ENCODE peak calls at places on chromosome 16, in five cellular contexts. H is hepatocyte, M is left ventricle myocardium inferior, I is tibial artery, B is psoas muscle. S is an unnamed sample.

GRCh38 chr16:19879241-19879792 is 5.3 kb downstream of the GPRC5B start:
- DNase-seq in H (peak; percentile 82), M (peak; percentile 29), I (no peak), B (peak; percentile 67), S (peak; percentile 55)

GRCh38 chr16:68935008-68935407 is 91.7 kb downstream of the TANGO6 start:
- DNase-seq in H (no peak), M (no peak), I (no peak), B (no peak), S (no peak)

GRCh38 chr16:14309906-14310305 is 238.8 kb downstream of the MRTFB start:
- DNase-seq in H (no peak), M (no peak), I (no peak), B (peak; percentile 60), S (no peak)

GRCh38 chr16:65229191-65229662 is 107.4 kb upstream of the CDH11 start:
- DNase-seq in H (peak; percentile 15), M (no peak), I (no peak), B (no peak), S (no peak)

GRCh38 chr16:19926449-19927390 is 42.1 kb upstream of the GPRC5B start:
- DNase-seq in H (peak; percentile 53), M (no peak), I (no peak), B (no peak), S (peak; percentile 42)

GRCh38 chr16:2792945-2793344 is 5.3 kb upstream of the PRSS41 start:
- DNase-seq in H (no peak), M (no peak), I (no peak), B (no peak), S (no peak)

GRCh38 chr16:48276102-48276501 is 28.8 kb upstream of the ABCC11 start:
- DNase-seq in H (peak; percentile 58), M (no peak), I (no peak), B (no peak), S (peak; percentile 91)

GRCh38 chr16:54936086-54936978 is 5.7 kb downstream of the IRX5 start:
- DNase-seq in H (peak; percentile 56), M (no peak), I (no peak), B (peak; percentile 67), S (no peak)

GRCh38 chr16:70778901-70779309 is 22.1 kb downstream of the VAC14 start:
- DNase-seq in H (peak; percentile 88), M (peak; percentile 49), I (peak; percentile 87), B (peak; percentile 82), S (no peak)

GRCh38 chr16:27383511-27384243 is 18.3 kb upstream of the IL21R start:
- DNase-seq in H (no peak), M (peak; percentile 46), I (peak; percentile 72), B (peak; percentile 68), S (no peak)

GRCh38 chr16:30786115-30786935 is 680 bp downstream of the ZNF629 start:
- DNase-seq in H (peak; percentile 88), M (no peak), I (no peak), B (no peak), S (no peak)

GRCh38 chr16:3317315-3317999 is 12.2 kb downstream of the ZNF75A start:
- DNase-seq in H (no peak), M (no peak), I (no peak), B (no peak), S (no peak)

GRCh38 chr16:4375717-4376116 is 4.1 kb downstream of the VASN start:
- DNase-seq in H (no peak), M (no peak), I (peak; percentile 89), B (peak; percentile 48), S (no peak)
- H3K4me3 ChIP-seq in H (no peak overlapping the region), M (peak overlapping the region; percentile 75), I (peak overlapping the region; percentile 61), B (peak overlapping the region; percentile 42), S (no peak overlapping the region)

GRCh38 chr16:85026696-85027095 is 899 bp upstream of the KIAA0513 start:
- DNase-seq in H (no peak), M (no peak), I (no peak), B (no peak), S (no peak)

GRCh38 chr16:85027968-85028637 is 508 bp downstream of the KIAA0513 start:
- DNase-seq in H (no peak), M (no peak), I (no peak), B (no peak), S (no peak)

GRCh38 chr16:85025781-85026653 is 1.6 kb upstream of the KIAA0513 start:
- DNase-seq in H (no peak), M (no peak), I (no peak), B (no peak), S (no peak)

GRCh38 chr16:85028638-85029412 is 1.2 kb downstream of the KIAA0513 start:
- DNase-seq in H (peak; percentile 74), M (no peak), I (peak; percentile 86), B (peak; percentile 71), S (no peak)

GRCh38 chr16:85027349-85027967 is at the start of gene KIAA0513:
- DNase-seq in H (peak; percentile 99), M (peak; percentile 93), I (peak; percentile 95), B (peak; percentile 97), S (peak; percentile 56)
- TF ChIP-seq CTCF in H (peak; percentile 8), M (peak; percentile 29), I (peak; percentile 21), B (peak; percentile 11), S (peak; percentile 42)

GRCh38 chr16:81004646-81005353 is 1.9 kb downstream of the CMC2 start:
- DNase-seq in H (peak; percentile 83), M (no peak), I (no peak), B (no peak), S (no peak)

GRCh38 chr16:81006472-81007311 is at the start of the genes CENPN and CMC2:
- DNase-seq in H (peak; percentile 99), M (peak; percentile 99), I (peak; percentile 100), B (peak; percentile 99), S (peak; percentile 96)

GRCh38 chr16:81003610-81004460 is 2.9 kb downstream of the CMC2 start:
- DNase-seq in H (no peak), M (no peak), I (no peak), B (peak; percentile 70), S (no peak)

GRCh38 chr16:81005644-81006471 is 827 bp downstream of the CMC2 start:
- DNase-seq in H (peak; percentile 10), M (no peak), I (no peak), B (no peak), S (no peak)

DNA sequence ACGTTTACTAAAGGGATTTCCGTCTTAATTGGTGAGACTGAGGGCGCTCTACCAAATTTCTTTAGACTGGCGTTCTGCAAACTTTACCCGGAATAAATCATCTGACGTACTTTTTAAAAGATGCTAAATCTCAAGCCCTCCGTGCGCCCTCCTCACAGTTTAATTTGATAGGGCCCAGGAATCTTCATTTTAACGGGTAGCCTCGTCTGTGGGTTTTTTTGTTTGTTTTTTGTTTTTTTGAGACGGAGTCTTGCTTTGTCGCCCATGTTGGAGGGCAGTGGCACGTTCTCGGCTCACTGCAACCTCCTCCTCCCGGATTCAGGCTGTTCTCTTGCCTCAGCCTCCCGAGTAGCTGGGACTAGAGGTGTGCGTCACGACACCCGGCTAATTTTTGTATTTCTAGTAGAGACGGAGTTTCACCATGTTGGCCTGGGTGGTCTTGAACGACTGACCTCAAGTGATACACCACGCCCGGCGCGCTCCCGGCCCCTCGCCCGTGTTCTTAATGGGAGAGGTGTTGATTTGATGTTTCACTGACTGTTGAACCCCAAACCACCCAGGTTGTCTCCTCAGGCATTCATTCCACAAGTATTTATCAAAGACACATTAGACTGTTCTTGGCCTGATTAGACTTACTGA is 1.3 kb downstream of the CENPN start:
- DNase-seq in H (no peak), M (no peak), I (no peak), B (no peak), S (no peak)
- H3K4me3 ChIP-seq in H (peak overlapping the region; percentile 35), M (peak overlapping the region; percentile 94), I (peak overlapping the region; percentile 67), B (peak overlapping the region; percentile 89), S (peak overlapping the region; percentile 94)

DNA sequence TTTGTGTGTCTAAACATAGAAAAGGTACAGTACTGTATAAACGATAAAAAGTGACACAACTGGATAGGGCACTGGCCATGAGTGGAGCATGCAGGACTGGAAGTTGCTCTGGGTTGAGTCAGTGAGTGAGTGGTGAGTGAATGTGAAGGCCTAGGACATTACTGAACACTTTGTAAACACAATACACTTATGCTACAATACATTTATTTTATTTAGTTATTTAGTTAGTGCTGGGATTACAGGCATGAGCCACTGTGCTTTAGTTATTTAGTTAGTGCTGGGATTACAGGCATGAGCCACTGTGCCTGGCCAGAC is 4.6 kb downstream of the CFAP20 start:
- DNase-seq in H (no peak), M (no peak), I (no peak), B (no peak), S (no peak)
- TF ChIP-seq CTCF in H (no peak), M (no peak), I (no peak), B (no peak), S (no peak)

GRCh38 chr16:680967-681745 is 946 bp downstream of the STUB1 start:
- DNase-seq in H (peak; percentile 66), M (no peak), I (no peak), B (peak; percentile 89), S (no peak)

GRCh38 chr16:680625-680945 is 375 bp downstream of the STUB1 start:
- DNase-seq in H (no peak), M (no peak), I (no peak), B (no peak), S (no peak)

GRCh38 chr16:682493-683395 is 1.4 kb downstream of the JMJD8 start:
- DNase-seq in H (no peak), M (no peak), I (no peak), B (no peak), S (no peak)

GRCh38 chr16:683396-684066 is 603 bp downstream of the JMJD8 start:
- DNase-seq in H (peak; percentile 43), M (no peak), I (no peak), B (no peak), S (no peak)

GRCh38 chr16:681746-682427 is 1.7 kb downstream of the STUB1 start:
- DNase-seq in H (no peak), M (no peak), I (no peak), B (no peak), S (no peak)
- H3K4me3 ChIP-seq in H (no peak overlapping the region), M (peak overlapping the region; percentile 88), I (peak overlapping the region; percentile 81), B (peak overlapping the region; percentile 85), S (peak overlapping the region; percentile 73)

DNA sequence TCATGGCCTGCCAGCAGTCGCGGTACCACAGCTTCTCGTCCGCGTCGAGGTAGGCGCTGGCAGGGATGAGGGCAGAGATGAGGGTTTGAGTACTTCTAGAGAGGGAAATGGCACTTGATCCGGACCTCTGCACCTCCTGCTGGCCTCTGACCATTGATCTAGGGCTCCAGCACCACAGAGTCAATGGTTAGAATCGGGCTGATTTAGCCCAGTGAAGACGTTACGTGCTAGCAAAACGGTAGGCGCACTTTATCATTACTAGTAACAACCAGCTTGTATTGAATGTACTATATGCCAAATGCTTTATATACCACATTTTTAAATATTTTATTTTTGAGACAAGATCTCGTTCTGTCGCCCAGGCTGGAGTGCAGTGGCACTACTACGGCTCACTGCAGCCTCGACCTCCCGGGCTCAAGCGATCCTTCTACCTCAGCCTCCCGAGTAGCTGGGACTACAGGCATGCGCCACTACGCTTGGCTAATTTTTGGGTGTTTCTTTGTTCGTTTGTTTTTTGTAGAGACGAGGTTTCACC is 526 bp downstream of the TSNAXIP1 start:
- DNase-seq in H (no peak), M (no peak), I (no peak), B (no peak), S (no peak)
- TF ChIP-seq CTCF in H (peak; percentile 24), M (no peak), I (no peak), B (no peak), S (peak; percentile 11)

GRCh38 chr16:80804451-80805383 is at the start of gene CDYL2:
- DNase-seq in H (peak; percentile 82), M (peak; percentile 48), I (no peak), B (no peak), S (no peak)
- H3K4me3 ChIP-seq in H (peak within 1 kb of the TSS; percentile 80), M (peak within 1 kb of the TSS; percentile 71), I (peak within 1 kb of the TSS; percentile 65), B (peak within 1 kb of the TSS; percentile 66), S (peak within 1 kb of the TSS; percentile 68)

GRCh38 chr16:11497329-11497805 is 89.4 kb downstream of the LITAF start:
- DNase-seq in H (peak; percentile 80), M (peak; percentile 89), I (peak; percentile 99), B (peak; percentile 96), S (peak; percentile 83)
- TF ChIP-seq CTCF in H (no peak), M (peak; percentile 28), I (peak; percentile 37), B (no peak), S (peak; percentile 20)

S was measured in retinal pigment epithelial cell.